ENCODE peak calls at places on chromosomes 2 and 18, in five cellular contexts. G is bronchial epithelial cell; L is activated effector memory CD4-positive, alpha-beta T cell treated with anti-CD3 and anti-CD28 coated beads, Interleukin-2, amount 50 U/mL, for 16 hours; P is astrocyte of the spinal cord; R is EL. C is an unnamed sample.

GRCh38 chr2:115124817-115125216 is 682.4 kb downstream of the DPP10 start:
- DNase-seq in G (no peak), L (no peak), P (no peak), R (no peak), C (no peak)

GRCh38 chr2:236179653-236180500 is 11.7 kb upstream of the GBX2 start:
- DNase-seq in G (peak; percentile 81), L (no peak), P (no peak), R (peak; percentile 80), C (peak; percentile 71)

GRCh38 chr18:22703883-22704626 is 229.1 kb upstream of the RBBP8 start:
- DNase-seq in G (peak; percentile 63), L (no peak), P (peak; percentile 60), R (peak; percentile 71), C (peak; percentile 64)

GRCh38 chr2:233380132-233381012 is 26.1 kb downstream of the DGKD start:
- DNase-seq in G (no peak), L (no peak), P (no peak), R (no peak), C (peak; percentile 38)

GRCh38 chr2:208112969-208113368 is 11.4 kb downstream of the CRYGD start:
- DNase-seq in G (peak; percentile 13), L (no peak), P (no peak), R (no peak), C (no peak)

GRCh38 chr18:57211776-57212175 is 64.9 kb downstream of the BOD1L2 start:
- DNase-seq in G (no peak), L (no peak), P (no peak), R (no peak), C (no peak)

GRCh38 chr2:105521176-105521575 is 122.3 kb upstream of the FHL2 start:
- DNase-seq in G (peak; percentile 43), L (no peak), P (peak; percentile 44), R (peak; percentile 32), C (peak; percentile 42)

GRCh38 chr18:2337552-2338141 is 233.7 kb downstream of the METTL4 start:
- DNase-seq in G (peak; percentile 34), L (peak; percentile 74), P (no peak), R (peak; percentile 41), C (no peak)

GRCh38 chr2:128196026-128196822 is 105.2 kb downstream of the UGGT1 start:
- DNase-seq in G (peak; percentile 35), L (no peak), P (peak; percentile 37), R (peak; percentile 18), C (peak; percentile 19)

GRCh38 chr18:79399275-79400081 is 3.7 kb downstream of the NFATC1 start:
- DNase-seq in G (no peak), L (peak; percentile 77), P (no peak), R (no peak), C (peak; percentile 39)

GRCh38 chr2:237629739-237630138 is 2.4 kb downstream of the LRRFIP1 start:
- DNase-seq in G (peak; percentile 37), L (no peak), P (peak; percentile 37), R (peak; percentile 60), C (no peak)

GRCh38 chr2:62309465-62310091 is 113.7 kb downstream of the B3GNT2 start:
- DNase-seq in G (no peak), L (peak; percentile 66), P (no peak), R (no peak), C (no peak)

GRCh38 chr2:31962757-31963361 is 47.9 kb downstream of the MEMO1 start:
- DNase-seq in G (no peak), L (no peak), P (no peak), R (no peak), C (no peak)

GRCh38 chr2:146547236-146547635 is 1297.6 kb upstream of the ACVR2A start:
- DNase-seq in G (no peak), L (no peak), P (no peak), R (no peak), C (no peak)

GRCh38 chr2:232668805-232669444 is 28.2 kb upstream of the GIGYF2 start:
- DNase-seq in G (no peak), L (no peak), P (peak; percentile 24), R (peak; percentile 12), C (peak; percentile 56)

GRCh38 chr18:62187543-62188378 is 706 bp downstream of the RELCH start:
- DNase-seq in G (peak; percentile 33), L (peak; percentile 67), P (peak; percentile 29), R (peak; percentile 31), C (peak; percentile 48)

C was measured in astrocyte of the hippocampus.